ENCODE peak calls at places on chromosome 7, in seven cellular contexts. One of them, this sample, is unnamed.

GRCh38 chr7:109873296-109873695 is 1217.6 kb upstream of the LRRN3 start:
- DNase-seq in lung: no peak
- DNase-seq in bronchial epithelial cell: no peak
- DNase-seq in LNCaP clone FGC: no peak
- DNase-seq in CD8-positive, alpha-beta T cell: no peak
- DNase-seq in Caco-2: no peak
- DNase-seq in dorsolateral prefrontal cortex: no peak
- DNase-seq in this sample: no peak

GRCh38 chr7:36037121-36037662 is 115.9 kb upstream of the EEPD1 start:
- DNase-seq in lung: peak
- DNase-seq in bronchial epithelial cell: peak
- DNase-seq in LNCaP clone FGC: peak
- DNase-seq in CD8-positive, alpha-beta T cell: no peak
- DNase-seq in Caco-2: peak
- DNase-seq in dorsolateral prefrontal cortex: no peak
- DNase-seq in this sample: peak

GRCh38 chr7:48154792-48155413 is 16.4 kb upstream of the ABCA13 start:
- DNase-seq in lung: no peak
- DNase-seq in bronchial epithelial cell: peak
- DNase-seq in LNCaP clone FGC: peak
- DNase-seq in CD8-positive, alpha-beta T cell: no peak
- DNase-seq in Caco-2: peak
- DNase-seq in dorsolateral prefrontal cortex: no peak
- DNase-seq in this sample: peak

GRCh38 chr7:141676618-141677017 is 25.3 kb downstream of the DENND11 start:
- DNase-seq in lung: no peak
- DNase-seq in bronchial epithelial cell: peak
- DNase-seq in LNCaP clone FGC: no peak
- DNase-seq in CD8-positive, alpha-beta T cell: no peak
- DNase-seq in Caco-2: no peak
- DNase-seq in dorsolateral prefrontal cortex: no peak
- DNase-seq in this sample: peak

GRCh38 chr7:106050002-106050742 is 61.9 kb downstream of the SYPL1 start:
- DNase-seq in lung: no peak
- DNase-seq in bronchial epithelial cell: peak
- DNase-seq in LNCaP clone FGC: no peak
- DNase-seq in CD8-positive, alpha-beta T cell: no peak
- DNase-seq in Caco-2: peak
- DNase-seq in dorsolateral prefrontal cortex: no peak
- DNase-seq in this sample: peak

GRCh38 chr7:30681262-30682130 is 760 bp downstream of the CRHR2 start:
- DNase-seq in lung: no peak
- DNase-seq in bronchial epithelial cell: no peak
- DNase-seq in LNCaP clone FGC: no peak
- DNase-seq in CD8-positive, alpha-beta T cell: peak
- DNase-seq in Caco-2: no peak
- DNase-seq in dorsolateral prefrontal cortex: no peak
- DNase-seq in this sample: no peak

GRCh38 chr7:102891693-102892261 is 21.0 kb upstream of the LRRC17 start:
- DNase-seq in lung: no peak
- DNase-seq in bronchial epithelial cell: peak
- DNase-seq in LNCaP clone FGC: peak
- DNase-seq in CD8-positive, alpha-beta T cell: no peak
- DNase-seq in Caco-2: no peak
- DNase-seq in dorsolateral prefrontal cortex: no peak
- DNase-seq in this sample: peak

GRCh38 chr7:22255342-22255741 is 101.6 kb downstream of the RAPGEF5 start:
- DNase-seq in lung: no peak
- DNase-seq in bronchial epithelial cell: no peak
- DNase-seq in LNCaP clone FGC: no peak
- DNase-seq in CD8-positive, alpha-beta T cell: no peak
- DNase-seq in Caco-2: no peak
- DNase-seq in dorsolateral prefrontal cortex: no peak
- DNase-seq in this sample: no peak

DNA sequence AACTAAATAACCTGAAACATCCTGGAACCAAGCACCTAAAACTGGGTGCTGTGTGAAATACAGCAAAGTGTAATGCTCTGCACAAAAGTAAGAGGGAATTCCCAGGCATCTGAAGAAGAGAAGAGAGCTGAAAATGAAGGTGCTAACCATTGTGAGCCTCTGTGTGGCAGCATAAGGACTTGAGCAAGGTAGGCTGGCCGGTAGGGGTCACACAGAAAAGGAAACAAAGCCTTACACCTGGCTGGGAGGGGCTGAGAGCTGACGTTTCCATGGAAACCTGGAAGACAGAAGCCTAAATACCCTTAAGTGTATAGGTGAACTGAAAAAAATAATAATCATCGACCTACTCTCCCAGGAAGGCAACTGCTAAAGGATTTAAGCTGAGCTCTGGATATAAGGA is 48.6 kb downstream of the CUL1 start:
- DNase-seq in lung: no peak
- DNase-seq in bronchial epithelial cell: peak
- DNase-seq in LNCaP clone FGC: no peak
- DNase-seq in CD8-positive, alpha-beta T cell: no peak
- DNase-seq in Caco-2: peak
- DNase-seq in dorsolateral prefrontal cortex: no peak
- DNase-seq in this sample: no peak
- TF ChIP-seq CTCF in lung: no peak
- TF ChIP-seq CTCF in bronchial epithelial cell: peak
- TF ChIP-seq CTCF in LNCaP clone FGC: no peak
- TF ChIP-seq CTCF in CD8-positive, alpha-beta T cell: no peak
- TF ChIP-seq CTCF in Caco-2: no peak
- TF ChIP-seq CTCF in dorsolateral prefrontal cortex: no peak
- TF ChIP-seq CTCF in this sample: no peak

DNA sequence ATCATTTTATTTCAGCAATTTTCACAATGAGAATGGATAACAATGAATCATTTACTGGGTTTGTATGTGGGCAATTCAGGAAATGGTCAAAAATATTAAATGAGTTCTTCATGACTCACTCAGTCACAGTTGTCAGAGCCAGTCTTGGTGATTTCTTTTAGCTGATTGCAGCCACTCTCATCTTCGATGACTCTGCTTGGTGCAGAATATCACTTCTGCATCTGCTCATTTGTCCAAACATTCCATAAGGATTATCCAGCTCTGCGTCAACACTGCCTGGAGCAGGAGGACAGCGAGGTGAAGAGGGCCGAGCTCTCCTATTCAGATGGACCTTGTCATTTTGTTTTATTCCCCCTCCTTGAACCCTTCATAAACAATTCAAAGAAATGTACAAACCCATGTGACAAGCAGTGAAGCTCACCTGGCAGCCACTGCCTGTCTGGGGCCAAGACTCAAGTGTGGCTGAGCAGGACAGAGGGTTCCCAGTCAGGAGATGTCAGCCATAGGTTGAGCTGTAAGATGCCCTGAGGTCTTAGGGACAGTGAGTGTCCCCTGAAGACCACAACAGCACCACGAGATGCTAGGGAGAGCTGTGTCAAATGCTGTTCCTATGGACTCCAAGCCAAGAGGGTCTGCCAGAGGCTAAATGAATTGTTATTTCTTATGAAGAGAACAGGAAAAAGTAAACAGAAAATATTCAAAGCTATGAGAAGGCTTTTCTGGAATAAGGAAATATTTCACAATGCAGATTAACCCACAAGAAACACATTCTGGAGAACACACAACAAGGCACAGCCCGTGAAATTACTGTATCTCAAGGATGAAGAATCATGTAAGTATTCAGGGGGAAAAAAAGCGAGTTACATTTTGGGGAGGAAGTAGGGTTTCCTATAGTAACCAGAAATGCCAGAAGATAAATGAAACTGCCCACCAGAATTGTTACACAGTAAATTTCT is 33.1 kb upstream of the EGFR start:
- DNase-seq in lung: no peak
- DNase-seq in bronchial epithelial cell: peak
- DNase-seq in LNCaP clone FGC: no peak
- DNase-seq in CD8-positive, alpha-beta T cell: no peak
- DNase-seq in Caco-2: peak
- DNase-seq in dorsolateral prefrontal cortex: no peak
- DNase-seq in this sample: peak
- H3K4me3 ChIP-seq in lung: no peak
- H3K4me3 ChIP-seq in bronchial epithelial cell: no peak
- H3K4me3 ChIP-seq in LNCaP clone FGC: no peak
- H3K4me3 ChIP-seq in CD8-positive, alpha-beta T cell: no peak
- H3K4me3 ChIP-seq in Caco-2: no peak
- H3K4me3 ChIP-seq in dorsolateral prefrontal cortex: no peak
- H3K4me3 ChIP-seq in this sample: no peak

GRCh38 chr7:127578036-127578684 is 7.2 kb downstream of the GCC1 start:
- DNase-seq in lung: no peak
- DNase-seq in bronchial epithelial cell: peak
- DNase-seq in LNCaP clone FGC: no peak
- DNase-seq in CD8-positive, alpha-beta T cell: no peak
- DNase-seq in Caco-2: no peak
- DNase-seq in dorsolateral prefrontal cortex: no peak
- DNase-seq in this sample: peak
- TF ChIP-seq CTCF in lung: no peak
- TF ChIP-seq CTCF in bronchial epithelial cell: peak
- TF ChIP-seq CTCF in LNCaP clone FGC: peak
- TF ChIP-seq CTCF in CD8-positive, alpha-beta T cell: no peak
- TF ChIP-seq CTCF in Caco-2: peak
- TF ChIP-seq CTCF in dorsolateral prefrontal cortex: no peak
- TF ChIP-seq CTCF in this sample: peak

DNA sequence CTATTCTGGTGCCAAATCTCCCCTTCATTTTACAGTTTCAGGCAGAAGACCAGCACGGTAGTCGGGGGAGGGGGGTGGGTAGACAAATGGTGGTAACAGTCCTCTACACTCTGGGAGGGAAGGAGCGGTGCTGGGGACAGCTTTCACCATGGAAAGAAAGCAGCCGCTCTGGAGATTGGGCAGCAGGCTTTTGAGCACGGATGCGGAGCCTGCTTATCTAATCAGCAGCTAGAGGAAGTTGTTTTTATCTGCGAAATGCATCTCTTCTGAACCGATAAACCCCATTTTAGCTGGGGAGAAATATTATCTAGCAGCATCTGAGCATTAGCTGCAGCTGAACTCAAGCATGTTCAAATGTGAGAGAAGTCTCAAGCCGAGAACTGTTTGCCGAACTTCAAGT is 28.8 kb downstream of the IKZF1 start:
- DNase-seq in lung: no peak
- DNase-seq in bronchial epithelial cell: no peak
- DNase-seq in LNCaP clone FGC: no peak
- DNase-seq in CD8-positive, alpha-beta T cell: no peak
- DNase-seq in Caco-2: no peak
- DNase-seq in dorsolateral prefrontal cortex: no peak
- DNase-seq in this sample: no peak
- H3K4me3 ChIP-seq in lung: no peak
- H3K4me3 ChIP-seq in bronchial epithelial cell: no peak
- H3K4me3 ChIP-seq in LNCaP clone FGC: no peak
- H3K4me3 ChIP-seq in CD8-positive, alpha-beta T cell: peak
- H3K4me3 ChIP-seq in Caco-2: no peak
- H3K4me3 ChIP-seq in dorsolateral prefrontal cortex: no peak
- H3K4me3 ChIP-seq in this sample: no peak

GRCh38 chr7:79064187-79064823 is 389.2 kb downstream of the MAGI2 start:
- DNase-seq in lung: no peak
- DNase-seq in bronchial epithelial cell: no peak
- DNase-seq in LNCaP clone FGC: no peak
- DNase-seq in CD8-positive, alpha-beta T cell: no peak
- DNase-seq in Caco-2: no peak
- DNase-seq in dorsolateral prefrontal cortex: no peak
- DNase-seq in this sample: no peak

GRCh38 chr7:79060498-79060897 is 393.0 kb downstream of the MAGI2 start:
- DNase-seq in lung: no peak
- DNase-seq in bronchial epithelial cell: no peak
- DNase-seq in LNCaP clone FGC: no peak
- DNase-seq in CD8-positive, alpha-beta T cell: no peak
- DNase-seq in Caco-2: no peak
- DNase-seq in dorsolateral prefrontal cortex: no peak
- DNase-seq in this sample: no peak

DNA sequence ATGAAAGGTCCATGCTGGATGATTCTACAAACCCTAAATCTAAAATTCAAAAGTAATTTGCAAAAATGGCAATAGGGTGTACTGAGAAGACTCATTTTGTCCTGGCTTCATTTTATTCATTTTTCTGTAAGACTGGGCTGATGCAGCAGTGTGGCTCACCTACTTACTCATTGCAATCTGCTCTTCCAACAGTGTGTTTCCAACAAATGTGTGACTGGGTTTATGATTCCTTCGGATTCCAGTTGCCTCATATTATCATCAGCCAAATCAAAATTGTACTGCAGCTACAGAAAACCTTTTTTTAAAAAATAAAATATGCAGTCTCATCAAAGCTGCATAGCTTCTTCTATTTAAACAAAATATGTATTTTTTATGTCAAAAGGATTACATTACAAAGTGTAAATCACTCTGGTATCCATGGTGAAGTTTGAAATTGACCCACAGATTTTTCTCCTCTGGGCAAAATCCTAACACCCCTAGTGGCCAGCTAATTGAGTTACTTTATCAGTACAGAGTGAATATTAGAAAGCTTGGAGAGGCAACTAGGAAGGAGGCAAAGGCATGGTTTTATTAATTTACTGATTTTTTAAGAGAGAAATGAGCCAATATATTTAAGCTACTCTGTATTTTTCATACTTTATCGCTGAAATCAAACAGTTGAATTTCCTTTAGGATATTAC is 390.3 kb downstream of the MAGI2 start:
- DNase-seq in lung: no peak
- DNase-seq in bronchial epithelial cell: no peak
- DNase-seq in LNCaP clone FGC: no peak
- DNase-seq in CD8-positive, alpha-beta T cell: no peak
- DNase-seq in Caco-2: no peak
- DNase-seq in dorsolateral prefrontal cortex: no peak
- DNase-seq in this sample: peak
- TF ChIP-seq CTCF in lung: no peak
- TF ChIP-seq CTCF in bronchial epithelial cell: no peak
- TF ChIP-seq CTCF in LNCaP clone FGC: no peak
- TF ChIP-seq CTCF in CD8-positive, alpha-beta T cell: no peak
- TF ChIP-seq CTCF in Caco-2: peak
- TF ChIP-seq CTCF in dorsolateral prefrontal cortex: no peak
- TF ChIP-seq CTCF in this sample: no peak

GRCh38 chr7:25762511-25763119 is 389.4 kb upstream of the NFE2L3 start:
- DNase-seq in lung: no peak
- DNase-seq in bronchial epithelial cell: no peak
- DNase-seq in LNCaP clone FGC: no peak
- DNase-seq in CD8-positive, alpha-beta T cell: no peak
- DNase-seq in Caco-2: no peak
- DNase-seq in dorsolateral prefrontal cortex: no peak
- DNase-seq in this sample: no peak
- H3K4me3 ChIP-seq in lung: no peak
- H3K4me3 ChIP-seq in bronchial epithelial cell: no peak
- H3K4me3 ChIP-seq in LNCaP clone FGC: no peak
- H3K4me3 ChIP-seq in CD8-positive, alpha-beta T cell: no peak
- H3K4me3 ChIP-seq in Caco-2: no peak
- H3K4me3 ChIP-seq in dorsolateral prefrontal cortex: no peak
- H3K4me3 ChIP-seq in this sample: no peak

DNA sequence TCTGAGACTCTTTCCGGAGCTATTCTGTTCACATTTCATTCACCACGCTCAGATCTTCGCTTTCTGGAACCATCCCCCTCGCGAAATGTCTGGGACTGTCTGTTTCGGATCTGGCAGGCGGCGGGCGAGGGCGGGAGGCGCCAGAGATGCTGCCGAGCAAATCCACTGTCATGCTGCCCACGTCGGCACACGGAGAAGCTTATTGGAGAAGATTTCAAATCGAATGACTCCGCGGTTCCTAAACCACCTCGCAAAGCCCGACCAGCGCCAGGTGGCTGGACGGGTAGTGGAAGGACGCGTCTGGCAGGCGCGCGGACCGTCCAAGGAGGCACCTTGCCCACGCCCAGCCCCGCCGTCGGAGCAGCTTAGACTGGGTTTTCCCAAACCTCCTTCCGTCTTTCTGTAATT is 1.6 kb upstream of the OSBPL3 start:
- DNase-seq in lung: peak
- DNase-seq in bronchial epithelial cell: peak
- DNase-seq in LNCaP clone FGC: no peak
- DNase-seq in CD8-positive, alpha-beta T cell: peak
- DNase-seq in Caco-2: peak
- DNase-seq in dorsolateral prefrontal cortex: peak
- DNase-seq in this sample: peak
- TF ChIP-seq CTCF in lung: no peak
- TF ChIP-seq CTCF in bronchial epithelial cell: no peak
- TF ChIP-seq CTCF in LNCaP clone FGC: no peak
- TF ChIP-seq CTCF in CD8-positive, alpha-beta T cell: no peak
- TF ChIP-seq CTCF in Caco-2: no peak
- TF ChIP-seq CTCF in dorsolateral prefrontal cortex: no peak
- TF ChIP-seq CTCF in this sample: peak

GRCh38 chr7:43559171-43559938 is 23.6 kb upstream of the STK17A start:
- DNase-seq in lung: no peak
- DNase-seq in bronchial epithelial cell: no peak
- DNase-seq in LNCaP clone FGC: no peak
- DNase-seq in CD8-positive, alpha-beta T cell: no peak
- DNase-seq in Caco-2: no peak
- DNase-seq in dorsolateral prefrontal cortex: no peak
- DNase-seq in this sample: no peak
- H3K4me3 ChIP-seq in lung: no peak
- H3K4me3 ChIP-seq in bronchial epithelial cell: no peak
- H3K4me3 ChIP-seq in LNCaP clone FGC: no peak
- H3K4me3 ChIP-seq in CD8-positive, alpha-beta T cell: no peak
- H3K4me3 ChIP-seq in Caco-2: no peak
- H3K4me3 ChIP-seq in dorsolateral prefrontal cortex: no peak
- H3K4me3 ChIP-seq in this sample: no peak

This sample was measured in AG10803.